ENCODE peak calls at places on chromosomes 7 and 10, in nine cellular contexts. G is fibroblast of lung; Y is hepatocyte; R is heart right ventricle; D is lower lobe of right lung; N is naive thymus-derived CD4-positive, alpha-beta T cell; Z is thoracic aorta; H is transverse colon; O is neural progenitor cell. P is an unnamed sample. For H3K9me3, H3K27me3 and H3K36me3, the result is how much of the 10 kb centered on the place peaks cover.

GRCh38 chr7:113456533-113456932 is 338.2 kb upstream of the SMIM30 start:
- DNase-seq in G (no peak), Y (no peak), R (no peak), D (no peak), N (no peak), Z (no peak), H (no peak), O (no peak), P (no peak)

GRCh38 chr7:101411477-101411954 is 48.8 kb downstream of the COL26A1 start:
- DNase-seq in G (no peak), Y (no peak), R (no peak), D (no peak), N (no peak), Z (no peak), H (no peak), O (no peak), P (no peak)

GRCh38 chr10:97888641-97889262 is 39.1 kb downstream of the GOLGA7B start:
- DNase-seq in G (peak), Y (peak), R (no peak), D (peak), N (no peak), Z (no peak), H (peak), O (peak), P (peak)

GRCh38 chr10:86956195-86956840 is 1.1 kb downstream of the MMRN2 start:
- DNase-seq in G (no peak), Y (no peak), R (no peak), D (peak), N (no peak), Z (peak), H (no peak), O (no peak), P (no peak)

GRCh38 chr7:86776136-86776535 is 132.4 kb downstream of the GRM3 start:
- DNase-seq in G (no peak), Y (no peak), R (no peak), D (no peak), N (no peak), Z (no peak), H (no peak), O (no peak), P (no peak)

GRCh38 chr10:13271552-13272163 is 28.2 kb downstream of the PHYH start:
- DNase-seq in G (no peak), Y (peak), R (peak), D (no peak), N (peak), Z (no peak), H (peak), O (peak), P (peak)

GRCh38 chr10:33509231-33509871 is 174.9 kb upstream of the NRP1 start:
- DNase-seq in G (peak), Y (peak), R (no peak), D (peak), N (no peak), Z (peak), H (peak), O (no peak), P (peak)

GRCh38 chr10:90318659-90319058 is 539.2 kb downstream of the HTR7 start:
- DNase-seq in G (no peak), Y (no peak), R (no peak), D (no peak), N (no peak), Z (no peak), H (no peak), O (no peak), P (no peak)

GRCh38 chr10:62763155-62763554 is 41.4 kb upstream of the ADO start:
- DNase-seq in G (peak), Y (no peak), R (peak), D (no peak), N (no peak), Z (no peak), H (no peak), O (no peak), P (no peak)

GRCh38 chr7:78702770-78703169 is 750.7 kb downstream of the MAGI2 start:
- DNase-seq in G (peak), Y (no peak), R (no peak), D (no peak), N (no peak), Z (no peak), H (no peak), O (no peak), P (no peak)

GRCh38 chr10:79274279-79275104 is 72.8 kb upstream of the PPIF start:
- DNase-seq in G (peak), Y (peak), R (peak), D (peak), N (no peak), Z (peak), H (peak), O (no peak), P (peak)

GRCh38 chr7:106358103-106358663 is 73.4 kb upstream of the NAMPT start:
- DNase-seq in G (peak), Y (peak), R (no peak), D (no peak), N (no peak), Z (no peak), H (no peak), O (no peak), P (peak)

GRCh38 chr7:45156516-45157272 is 897 bp upstream of the RAMP3 start:
- DNase-seq in G (no peak), Y (no peak), R (no peak), D (no peak), N (no peak), Z (no peak), H (no peak), O (no peak), P (no peak)

GRCh38 chr10:111316607-111317006 is 239.8 kb downstream of the ADRA2A start:
- DNase-seq in G (no peak), Y (no peak), R (no peak), D (no peak), N (no peak), Z (no peak), H (no peak), O (peak), P (no peak)

GRCh38 chr7:36048141-36048901 is 104.7 kb upstream of the EEPD1 start:
- DNase-seq in G (peak), Y (no peak), R (no peak), D (no peak), N (no peak), Z (peak), H (no peak), O (no peak), P (peak)

GRCh38 chr7:29039747-29040569 is 81.8 kb upstream of the TRIL start:
- DNase-seq in G (peak), Y (no peak), R (no peak), D (no peak), N (no peak), Z (no peak), H (no peak), O (no peak), P (no peak)

GRCh38 chr10:89352039-89352597 is 24.3 kb downstream of the IFIT3 start:
- DNase-seq in G (peak), Y (peak), R (no peak), D (no peak), N (no peak), Z (no peak), H (peak), O (no peak), P (peak)

GRCh38 chr10:123787566-123787965 is 104.0 kb downstream of the CPXM2 start:
- DNase-seq in G (no peak), Y (no peak), R (no peak), D (no peak), N (no peak), Z (no peak), H (no peak), O (no peak), P (no peak)

GRCh38 chr7:94623820-94624219 is 32.1 kb downstream of the SGCE start:
- DNase-seq in G (no peak), Y (no peak), R (no peak), D (no peak), N (no peak), Z (no peak), H (no peak), O (no peak), P (no peak)

GRCh38 chr7:157851501-157852067 is 514.8 kb downstream of the DNAJB6 start:
- DNase-seq in G (peak), Y (peak), R (peak), D (peak), N (peak), Z (no peak), H (peak), O (peak), P (peak)

GRCh38 chr7:100965723-100966541 is 3.4 kb upstream of the MUC12 start:
- DNase-seq in G (peak), Y (peak), R (peak), D (peak), N (peak), Z (no peak), H (peak), O (peak), P (peak)

GRCh38 chr7:4873071-4873944 is 10.2 kb downstream of the RADIL start:
- DNase-seq in G (no peak), Y (no peak), R (no peak), D (no peak), N (no peak), Z (no peak), H (no peak), O (no peak), P (no peak)

GRCh38 chr10:17213646-17214349 is 12.3 kb upstream of the TRDMT1 start:
- DNase-seq in G (peak), Y (no peak), R (no peak), D (no peak), N (no peak), Z (no peak), H (no peak), O (no peak), P (peak)

GRCh38 chr10:83222300-83222699 is 917.0 kb upstream of the GHITM start:
- DNase-seq in G (no peak), Y (no peak), R (no peak), D (no peak), N (no peak), Z (no peak), H (no peak), O (no peak), P (no peak)

GRCh38 chr10:93143286-93143685 is 69.6 kb downstream of the CYP26A1 start:
- DNase-seq in G (no peak), Y (no peak), R (no peak), D (no peak), N (no peak), Z (no peak), H (no peak), O (no peak), P (no peak)

GRCh38 chr7:101116898-101117297 is 10.0 kb upstream of the SERPINE1 start:
- DNase-seq in G (no peak), Y (no peak), R (no peak), D (no peak), N (no peak), Z (no peak), H (no peak), O (no peak), P (peak)

GRCh38 chr10:52063159-52063558 is 250.9 kb upstream of the DKK1 start:
- DNase-seq in G (no peak), Y (no peak), R (no peak), D (no peak), N (no peak), Z (no peak), H (no peak), O (no peak), P (no peak)

GRCh38 chr7:28570970-28571288 is 158.6 kb downstream of the CREB5 start:
- DNase-seq in G (peak), Y (no peak), R (no peak), D (no peak), N (no peak), Z (no peak), H (no peak), O (no peak), P (peak)

GRCh38 chr7:88759216-88759955 is at the start of gene ZNF804B:
- DNase-seq in G (no peak), Y (peak), R (peak), D (no peak), N (no peak), Z (no peak), H (peak), O (peak), P (peak)

DNA sequence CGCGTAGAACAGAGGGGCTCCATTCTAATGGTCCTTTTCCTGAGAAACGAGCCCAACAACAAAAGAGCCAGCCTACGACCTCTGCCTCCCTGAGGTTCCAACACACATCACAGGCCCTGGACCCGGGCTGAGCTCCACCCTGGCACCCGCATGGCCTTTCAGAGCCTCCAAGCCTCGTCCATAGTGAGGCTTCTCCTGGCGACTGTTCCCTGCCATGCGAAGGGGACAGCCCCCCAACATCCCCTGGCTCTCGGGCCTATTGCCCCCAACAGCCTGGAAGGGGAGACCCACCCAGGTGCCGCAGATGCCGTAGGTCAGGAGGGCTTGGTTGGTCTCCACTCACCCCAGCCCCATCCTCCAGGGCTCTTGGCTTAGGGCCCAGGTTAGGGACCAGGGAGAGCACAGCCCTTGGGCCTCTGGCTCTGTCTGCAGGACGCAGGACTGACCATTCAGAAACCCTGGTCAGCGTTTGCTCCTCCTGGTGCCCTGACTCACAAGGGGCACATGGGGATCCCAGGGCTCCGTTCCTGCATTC is 91.5 kb downstream of the TCERG1L start:
- DNase-seq in G (no peak), Y (no peak), R (no peak), D (peak), N (no peak), Z (no peak), H (no peak), O (no peak), P (no peak)
- H3K9me3 ChIP-seq in G (under half), Y (under half), R (under half), D (under half), N (under half), Z (under half), H (under half), O (under half), P (under half)

GRCh38 chr10:101227765-101228681 is 1.2 kb downstream of the LBX1 start:
- DNase-seq in G (no peak), Y (no peak), R (no peak), D (no peak), N (no peak), Z (no peak), H (no peak), O (peak), P (no peak)
- H3K27me3 ChIP-seq in G (half or more), Y (half or more), R (half or more), D (half or more), N (under half), Z (under half), H (half or more), O (half or more), P (under half)

DNA sequence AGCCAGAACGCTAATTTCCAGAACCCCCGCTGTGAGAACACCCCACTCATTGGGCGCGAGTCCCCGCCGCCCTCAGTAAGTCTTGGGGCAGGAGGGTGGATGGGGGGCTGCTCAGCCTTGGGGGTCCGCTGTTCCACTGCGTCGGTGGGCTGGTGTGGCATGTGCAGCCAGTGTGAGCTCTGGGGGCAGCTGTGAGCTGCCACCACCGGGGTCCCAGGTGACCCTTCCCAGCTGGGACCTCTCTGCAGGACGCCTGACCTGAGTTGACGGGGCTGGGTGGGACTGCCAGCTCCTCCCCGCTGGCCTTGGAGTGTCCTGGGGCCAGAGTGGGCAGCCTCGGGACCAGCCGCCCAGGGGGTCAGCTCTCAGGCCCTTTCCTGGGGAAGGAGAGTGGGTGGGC is 27.2 kb downstream of the TTYH3 start:
- DNase-seq in G (no peak), Y (no peak), R (no peak), D (no peak), N (no peak), Z (no peak), H (no peak), O (no peak), P (no peak)
- H3K36me3 ChIP-seq in G (under half), Y (under half), R (half or more), D (under half), N (under half), Z (under half), H (under half), O (under half), P (under half)

GRCh38 chr10:101892782-101893391 is 49.3 kb upstream of the KCNIP2 start:
- DNase-seq in G (peak), Y (no peak), R (no peak), D (no peak), N (no peak), Z (no peak), H (no peak), O (no peak), P (no peak)
- H3K9me3 ChIP-seq in G (under half), Y (under half), R (under half), D (under half), N (under half), Z (under half), H (under half), O (under half), P (under half)

DNA sequence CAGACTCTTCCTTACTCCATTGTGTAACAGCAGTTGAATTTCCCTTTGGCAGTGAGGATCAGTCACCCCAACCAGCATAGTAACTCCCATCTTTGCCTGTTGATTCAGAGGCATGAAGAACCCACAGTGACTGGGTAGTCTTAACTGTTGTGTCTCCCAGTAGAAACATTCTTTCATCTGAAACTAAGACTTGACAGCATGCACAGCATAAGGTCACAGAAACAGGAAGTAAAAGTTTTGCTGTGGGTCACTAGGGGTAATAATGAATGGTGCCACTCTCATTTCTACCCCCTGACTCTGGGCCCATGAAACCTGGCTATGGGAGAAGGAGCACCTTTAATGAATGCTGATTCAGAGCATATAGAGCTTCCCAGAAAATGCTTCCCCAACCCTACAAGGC is 8.3 kb upstream of the FRMPD2 start:
- DNase-seq in G (no peak), Y (no peak), R (no peak), D (no peak), N (no peak), Z (no peak), H (no peak), O (no peak), P (no peak)
- H3K27me3 ChIP-seq in G (under half), Y (under half), R (under half), D (under half), N (under half), Z (under half), H (under half), O (under half), P (under half)

GRCh38 chr7:139384611-139385010 is 24.9 kb downstream of the LUC7L2 start:
- DNase-seq in G (no peak), Y (no peak), R (no peak), D (no peak), N (no peak), Z (no peak), H (no peak), O (no peak), P (no peak)

GRCh38 chr7:139387594-139387993 is 27.9 kb downstream of the LUC7L2 start:
- DNase-seq in G (no peak), Y (no peak), R (no peak), D (no peak), N (no peak), Z (no peak), H (no peak), O (no peak), P (no peak)

DNA sequence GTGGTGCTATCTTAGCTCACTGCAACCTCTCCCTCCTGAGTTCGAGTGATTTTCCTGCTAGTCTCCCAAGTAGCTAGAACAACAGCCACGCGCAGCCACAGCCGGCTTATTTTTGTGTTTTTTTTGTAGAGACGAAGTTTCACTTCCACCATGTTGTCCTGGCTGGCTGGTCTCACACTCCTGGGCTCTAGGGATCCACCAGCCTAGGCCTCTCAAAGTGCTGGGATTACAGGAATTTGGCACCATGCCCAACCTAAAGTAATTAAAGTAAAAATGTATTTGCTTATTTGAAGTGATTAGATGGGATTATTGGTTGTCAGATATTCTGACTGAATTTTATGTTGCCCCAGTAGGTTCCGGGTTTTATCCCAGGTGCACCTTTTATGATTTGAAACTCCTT is 22.7 kb downstream of the LUC7L2 start:
- DNase-seq in G (no peak), Y (no peak), R (no peak), D (no peak), N (no peak), Z (no peak), H (no peak), O (no peak), P (no peak)
- H3K36me3 ChIP-seq in G (under half), Y (under half), R (half or more), D (half or more), N (under half), Z (under half), H (under half), O (under half), P (under half)

GRCh38 chr7:9391221-9391620 is 957.8 kb downstream of the NXPH1 start:
- DNase-seq in G (peak), Y (no peak), R (no peak), D (no peak), N (no peak), Z (no peak), H (no peak), O (no peak), P (no peak)
- H3K9me3 ChIP-seq in G (under half), Y (under half), R (under half), D (under half), N (under half), Z (under half), H (under half), O (under half), P (under half)

DNA sequence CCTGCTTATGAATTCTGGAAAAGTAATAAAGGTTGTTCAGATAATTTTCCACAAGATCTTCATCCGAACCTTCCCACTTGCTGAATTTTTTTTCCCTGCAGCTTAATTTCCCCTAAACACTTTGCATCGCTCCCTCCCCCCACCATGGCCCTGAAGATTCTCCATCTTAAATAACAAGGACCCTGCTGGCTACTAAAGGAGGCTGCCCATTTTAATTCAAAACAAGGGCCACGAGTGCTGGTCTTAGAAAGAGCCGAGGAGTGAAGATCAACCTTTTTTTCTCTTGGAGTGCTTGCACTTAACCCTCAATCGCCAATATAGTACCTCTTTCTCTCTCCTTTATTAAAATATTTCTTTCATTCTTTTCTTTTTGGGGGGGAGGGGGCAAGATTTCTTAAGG is 9.2 kb upstream of the SP8 start:
- DNase-seq in G (no peak), Y (no peak), R (no peak), D (no peak), N (no peak), Z (no peak), H (no peak), O (peak), P (no peak)
- H3K27me3 ChIP-seq in G (under half), Y (half or more), R (half or more), D (half or more), N (under half), Z (under half), H (half or more), O (under half), P (under half)

GRCh38 chr10:5933909-5934546 is 43.3 kb downstream of the IL15RA start:
- DNase-seq in G (no peak), Y (no peak), R (no peak), D (no peak), N (no peak), Z (no peak), H (no peak), O (no peak), P (no peak)
- H3K36me3 ChIP-seq in G (under half), Y (under half), R (half or more), D (half or more), N (half or more), Z (under half), H (under half), O (under half), P (half or more)